ENCODE peak calls at places on chromosome 3, in eight cellular contexts. One of them, this sample, is unnamed.
A peak's percentile ranks its signal among the peaks of the same experiment; 100 is the strongest.

GRCh38 chr3:14298442-14298841 is 104.0 kb upstream of the SLC6A6 start:
- DNase-seq in activated CD4-positive, CD25-positive, alpha-beta regulatory T cell: no peak
- DNase-seq in ACHN: no peak
- DNase-seq in Right ventricle myocardium superior: no peak
- DNase-seq in HFF-Myc: no peak
- DNase-seq in activated naive CD8-positive, alpha-beta T cell treated with anti-CD3 and anti-CD28 coated beads, Interleukin-2, amount 50 U/mL, for 24 hours: no peak
- DNase-seq in fibroblast of mammary gland: no peak
- DNase-seq in Karpas-422: no peak
- DNase-seq in this sample: no peak

GRCh38 chr3:81352867-81353266 is 408.6 kb downstream of the GBE1 start:
- DNase-seq in ACHN: peak; percentile 37
- DNase-seq in fibroblast of mammary gland: peak; percentile 31
- DNase-seq in HFF-Myc: no peak
- DNase-seq in activated naive CD8-positive, alpha-beta T cell treated with anti-CD3 and anti-CD28 coated beads, Interleukin-2, amount 50 U/mL, for 24 hours: no peak
- DNase-seq in activated CD4-positive, CD25-positive, alpha-beta regulatory T cell: no peak
- DNase-seq in Karpas-422: peak; percentile 67
- DNase-seq in Right ventricle myocardium superior: no peak
- DNase-seq in this sample: no peak

GRCh38 chr3:194879991-194880939 is 194.6 kb downstream of the FAM43A start:
- DNase-seq in Karpas-422: no peak
- DNase-seq in activated CD4-positive, CD25-positive, alpha-beta regulatory T cell: no peak
- DNase-seq in HFF-Myc: no peak
- DNase-seq in ACHN: no peak
- DNase-seq in Right ventricle myocardium superior: peak; percentile 87
- DNase-seq in fibroblast of mammary gland: peak; percentile 66
- DNase-seq in activated naive CD8-positive, alpha-beta T cell treated with anti-CD3 and anti-CD28 coated beads, Interleukin-2, amount 50 U/mL, for 24 hours: no peak
- DNase-seq in this sample: no peak

GRCh38 chr3:48034000-48034516 is 17.8 kb upstream of the MAP4 start:
- DNase-seq in Right ventricle myocardium superior: no peak
- DNase-seq in ACHN: peak; percentile 61
- DNase-seq in fibroblast of mammary gland: peak; percentile 59
- DNase-seq in Karpas-422: no peak
- DNase-seq in activated naive CD8-positive, alpha-beta T cell treated with anti-CD3 and anti-CD28 coated beads, Interleukin-2, amount 50 U/mL, for 24 hours: no peak
- DNase-seq in activated CD4-positive, CD25-positive, alpha-beta regulatory T cell: no peak
- DNase-seq in HFF-Myc: no peak
- DNase-seq in this sample: no peak

GRCh38 chr3:31472479-31473390 is 60.0 kb upstream of the STT3B start:
- DNase-seq in activated CD4-positive, CD25-positive, alpha-beta regulatory T cell: no peak
- DNase-seq in Karpas-422: no peak
- DNase-seq in Right ventricle myocardium superior: no peak
- DNase-seq in activated naive CD8-positive, alpha-beta T cell treated with anti-CD3 and anti-CD28 coated beads, Interleukin-2, amount 50 U/mL, for 24 hours: peak; percentile 40
- DNase-seq in fibroblast of mammary gland: peak; percentile 77
- DNase-seq in ACHN: peak; percentile 68
- DNase-seq in HFF-Myc: no peak
- DNase-seq in this sample: no peak

GRCh38 chr3:151751161-151751560 is 17.4 kb downstream of the AADACL2 start:
- DNase-seq in activated CD4-positive, CD25-positive, alpha-beta regulatory T cell: no peak
- DNase-seq in ACHN: no peak
- DNase-seq in activated naive CD8-positive, alpha-beta T cell treated with anti-CD3 and anti-CD28 coated beads, Interleukin-2, amount 50 U/mL, for 24 hours: no peak
- DNase-seq in fibroblast of mammary gland: peak; percentile 83
- DNase-seq in Karpas-422: no peak
- DNase-seq in HFF-Myc: no peak
- DNase-seq in Right ventricle myocardium superior: no peak
- DNase-seq in this sample: no peak

GRCh38 chr3:106593381-106593780 is 724.6 kb upstream of the CBLB start:
- DNase-seq in HFF-Myc: no peak
- DNase-seq in fibroblast of mammary gland: no peak
- DNase-seq in Karpas-422: no peak
- DNase-seq in ACHN: no peak
- DNase-seq in activated naive CD8-positive, alpha-beta T cell treated with anti-CD3 and anti-CD28 coated beads, Interleukin-2, amount 50 U/mL, for 24 hours: no peak
- DNase-seq in activated CD4-positive, CD25-positive, alpha-beta regulatory T cell: no peak
- DNase-seq in Right ventricle myocardium superior: no peak
- DNase-seq in this sample: no peak

GRCh38 chr3:161163297-161163696 is 57.8 kb upstream of the NMD3 start:
- DNase-seq in HFF-Myc: peak; percentile 75
- DNase-seq in ACHN: peak; percentile 89
- DNase-seq in fibroblast of mammary gland: peak; percentile 96
- DNase-seq in Right ventricle myocardium superior: no peak
- DNase-seq in activated naive CD8-positive, alpha-beta T cell treated with anti-CD3 and anti-CD28 coated beads, Interleukin-2, amount 50 U/mL, for 24 hours: no peak
- DNase-seq in activated CD4-positive, CD25-positive, alpha-beta regulatory T cell: no peak
- DNase-seq in Karpas-422: no peak
- DNase-seq in this sample: no peak

GRCh38 chr3:4580346-4581019 is 87.3 kb downstream of the ITPR1 start:
- DNase-seq in HFF-Myc: no peak
- DNase-seq in activated naive CD8-positive, alpha-beta T cell treated with anti-CD3 and anti-CD28 coated beads, Interleukin-2, amount 50 U/mL, for 24 hours: no peak
- DNase-seq in activated CD4-positive, CD25-positive, alpha-beta regulatory T cell: no peak
- DNase-seq in ACHN: no peak
- DNase-seq in fibroblast of mammary gland: no peak
- DNase-seq in Right ventricle myocardium superior: no peak
- DNase-seq in Karpas-422: no peak
- DNase-seq in this sample: no peak

GRCh38 chr3:108883373-108883772 is 60.8 kb downstream of the TRAT1 start:
- DNase-seq in ACHN: no peak
- DNase-seq in Right ventricle myocardium superior: no peak
- DNase-seq in activated CD4-positive, CD25-positive, alpha-beta regulatory T cell: no peak
- DNase-seq in fibroblast of mammary gland: no peak
- DNase-seq in Karpas-422: no peak
- DNase-seq in activated naive CD8-positive, alpha-beta T cell treated with anti-CD3 and anti-CD28 coated beads, Interleukin-2, amount 50 U/mL, for 24 hours: no peak
- DNase-seq in HFF-Myc: no peak
- DNase-seq in this sample: no peak

GRCh38 chr3:14462738-14463137 is 60.3 kb downstream of the SLC6A6 start:
- DNase-seq in activated CD4-positive, CD25-positive, alpha-beta regulatory T cell: no peak
- DNase-seq in fibroblast of mammary gland: no peak
- DNase-seq in ACHN: no peak
- DNase-seq in Karpas-422: no peak
- DNase-seq in Right ventricle myocardium superior: no peak
- DNase-seq in HFF-Myc: no peak
- DNase-seq in activated naive CD8-positive, alpha-beta T cell treated with anti-CD3 and anti-CD28 coated beads, Interleukin-2, amount 50 U/mL, for 24 hours: no peak
- DNase-seq in this sample: no peak